ENCODE peak calls at places on chromosomes 7 and 10, in eight cellular contexts. Z is brain microvascular endothelial cell; T is upper lobe of right lung; E is CD8-positive, alpha-beta memory T cell; M is GM23248; D is hepatocyte; K is Panc1; L is CD4-positive, alpha-beta memory T cell. N is an unnamed sample.

GRCh38 chr7:76303829-76304505 is 1.5 kb downstream of the HSPB1 start:
- DNase-seq in Z (no peak), D (peak), K (no peak), L (no peak), M (peak), E (no peak), T (no peak), N (no peak)

GRCh38 chr10:114477285-114477684 is 73.0 kb upstream of the AFAP1L2 start:
- DNase-seq in T (no peak), Z (peak), M (peak), D (no peak), L (no peak), K (no peak), E (no peak), N (no peak)

GRCh38 chr10:97542169-97543024 is 30.2 kb upstream of the ANKRD2 start:
- DNase-seq in D (peak), K (peak), T (no peak), Z (peak), E (no peak), M (peak), L (no peak), N (no peak)

GRCh38 chr10:114343623-114344306 is 60.5 kb downstream of the AFAP1L2 start:
- DNase-seq in D (no peak), T (no peak), M (no peak), L (no peak), E (no peak), Z (no peak), K (no peak), N (no peak)

GRCh38 chr7:140667476-140667875 is 5.3 kb upstream of the ADCK2 start:
- DNase-seq in L (no peak), K (no peak), Z (no peak), E (no peak), T (no peak), D (no peak), M (no peak), N (no peak)

GRCh38 chr7:26115628-26116027 is 36.4 kb upstream of the NFE2L3 start:
- DNase-seq in M (no peak), D (no peak), K (no peak), T (no peak), Z (no peak), L (no peak), E (no peak), N (no peak)

GRCh38 chr10:28470873-28471704 is 61.8 kb upstream of the WAC start:
- DNase-seq in E (no peak), K (no peak), Z (no peak), T (no peak), D (no peak), M (peak), L (no peak), N (no peak)

GRCh38 chr7:157010588-157011332 is at the start of gene MNX1:
- DNase-seq in K (no peak), E (peak), Z (no peak), T (peak), M (no peak), D (peak), L (peak), N (peak)

GRCh38 chr7:33716581-33717477 is 188.5 kb upstream of the BMPER start:
- DNase-seq in Z (peak), E (no peak), M (peak), T (no peak), K (peak), L (no peak), D (peak), N (no peak)

GRCh38 chr7:29622335-29623265 is 59.0 kb downstream of the PRR15 start:
- DNase-seq in L (no peak), D (peak), T (no peak), E (no peak), Z (peak), M (peak), K (peak), N (no peak)

GRCh38 chr10:100788027-100788900 is 42.9 kb downstream of the PAX2 start:
- DNase-seq in K (no peak), L (no peak), T (peak), E (no peak), Z (no peak), D (no peak), M (no peak), N (no peak)

GRCh38 chr10:15482168-15482567 is 111.1 kb upstream of the FAM171A1 start:
- DNase-seq in M (peak), T (no peak), Z (no peak), D (no peak), E (no peak), L (no peak), K (no peak), N (no peak)

GRCh38 chr10:126561499-126562208 is 108.8 kb downstream of the C10orf90 start:
- DNase-seq in Z (no peak), K (no peak), M (peak), T (no peak), L (no peak), E (no peak), D (no peak), N (no peak)

GRCh38 chr7:29835718-29836117 is 29.4 kb downstream of the WIPF3 start:
- DNase-seq in T (no peak), E (no peak), D (no peak), L (no peak), Z (no peak), K (no peak), M (no peak), N (no peak)

GRCh38 chr10:33822774-33823173 is 488.3 kb upstream of the NRP1 start:
- DNase-seq in M (no peak), K (no peak), Z (no peak), D (no peak), E (no peak), T (no peak), L (no peak), N (no peak)

GRCh38 chr7:23907012-23907411 is 197.0 kb downstream of the STK31 start:
- DNase-seq in L (no peak), M (no peak), D (no peak), T (no peak), K (no peak), Z (no peak), E (no peak), N (no peak)

GRCh38 chr10:32036922-32037321 is 19.3 kb downstream of the KIF5B start:
- DNase-seq in E (no peak), Z (no peak), L (no peak), K (no peak), M (no peak), T (no peak), D (no peak), N (no peak)

GRCh38 chr7:69967699-69968450 is 369.6 kb downstream of the AUTS2 start:
- DNase-seq in Z (no peak), K (no peak), L (no peak), E (no peak), D (no peak), T (no peak), M (no peak), N (no peak)

GRCh38 chr10:13219685-13220670 is 14.2 kb downstream of the UCMA start:
- DNase-seq in D (peak), K (peak), L (no peak), E (no peak), T (peak), M (peak), Z (no peak), N (peak)

GRCh38 chr7:155995183-155995612 is 182.9 kb upstream of the SHH start:
- DNase-seq in L (no peak), K (no peak), E (no peak), T (no peak), M (no peak), Z (no peak), D (no peak), N (peak)

GRCh38 chr7:610531-611280 is 91.1 kb upstream of the PDGFA start:
- DNase-seq in L (no peak), M (peak), Z (peak), D (peak), T (peak), K (no peak), E (no peak), N (no peak)

GRCh38 chr7:90560730-90561129 is 35.4 kb upstream of the CDK14 start:
- DNase-seq in K (no peak), E (no peak), L (no peak), D (no peak), T (no peak), M (peak), Z (no peak), N (no peak)

GRCh38 chr10:60735244-60735643 is 43.0 kb upstream of the CDK1 start:
- DNase-seq in L (no peak), D (no peak), K (no peak), T (no peak), Z (no peak), E (no peak), M (no peak), N (no peak)

GRCh38 chr7:7122033-7122478 is 60.3 kb upstream of the C1GALT1 start:
- DNase-seq in D (no peak), M (peak), Z (no peak), K (no peak), T (no peak), L (no peak), E (no peak), N (no peak)

GRCh38 chr10:132297521-132297920 is 10.2 kb downstream of the STK32C start:
- DNase-seq in E (no peak), T (peak), D (no peak), L (no peak), M (no peak), Z (no peak), K (no peak), N (no peak)

GRCh38 chr7:150444141-150444540 is 6.3 kb upstream of the GIMAP8 start:
- DNase-seq in K (no peak), Z (no peak), E (no peak), M (no peak), D (no peak), T (no peak), L (no peak), N (no peak)

GRCh38 chr10:72126184-72126871 is 38.0 kb upstream of the SPOCK2 start:
- DNase-seq in E (no peak), T (no peak), Z (peak), M (peak), K (no peak), L (peak), D (peak), N (no peak)

GRCh38 chr10:87093461-87094372 is 926 bp downstream of the GLUD1 start:
- DNase-seq in Z (peak), T (peak), M (peak), L (peak), E (peak), D (peak), K (no peak), N (peak)

GRCh38 chr10:130871406-130871805 is 440.1 kb downstream of the TCERG1L start:
- DNase-seq in E (no peak), Z (no peak), K (no peak), M (no peak), D (no peak), L (no peak), T (no peak), N (no peak)

DNA sequence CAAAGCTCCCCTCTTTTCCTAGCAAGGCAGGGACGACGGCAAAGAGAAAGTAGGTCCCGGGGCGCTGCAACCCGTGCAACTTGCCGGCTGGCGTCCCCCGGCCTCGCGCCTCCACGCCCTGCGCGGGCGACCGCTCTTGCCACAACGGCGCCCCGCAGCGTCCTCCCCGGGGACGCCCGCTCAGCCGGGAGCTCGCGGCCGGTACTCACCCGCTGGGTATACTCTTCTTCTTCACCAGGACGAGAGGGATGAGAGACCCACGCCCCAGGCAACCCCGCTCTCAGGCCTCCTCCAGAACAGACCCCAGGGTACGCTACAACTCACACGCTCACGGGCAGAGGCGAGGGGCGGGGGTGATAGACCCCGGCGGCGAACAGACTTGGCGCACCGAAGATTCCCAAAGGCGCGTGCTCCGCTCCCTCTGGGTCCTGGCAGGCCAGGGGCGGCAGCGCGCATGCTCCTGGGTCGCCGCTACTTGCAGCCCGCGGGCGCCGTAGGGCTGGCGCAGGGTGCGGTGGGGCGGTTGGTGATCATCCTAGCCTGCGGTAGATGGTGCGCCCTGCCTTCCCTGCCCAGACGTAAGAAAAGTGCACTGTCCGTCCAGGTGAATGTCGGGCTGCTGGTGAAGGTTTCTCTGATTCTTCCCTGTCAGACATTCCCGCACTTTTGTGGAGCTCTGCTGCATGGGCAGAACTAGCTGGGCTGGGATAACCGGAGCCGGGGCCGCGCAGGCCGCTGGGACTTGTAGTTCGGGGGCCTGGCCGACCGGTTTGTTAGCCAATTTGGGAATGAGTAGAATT is at the start of gene CC2D2B:
- DNase-seq in K (peak), T (peak), L (peak), M (peak), D (peak), Z (peak), E (peak), N (peak)
- H3K27ac ChIP-seq in K (peak), T (peak), L (peak), M (peak), D (peak), Z (peak), E (peak), N (peak)

GRCh38 chr7:73876973-73877372 is 16.0 kb downstream of the TMEM270 start:
- DNase-seq in M (no peak), L (no peak), D (no peak), E (no peak), T (no peak), Z (no peak), K (no peak), N (no peak)

GRCh38 chr7:73882060-73882428 is 21.1 kb downstream of the TMEM270 start:
- DNase-seq in M (no peak), K (no peak), E (no peak), D (no peak), T (no peak), L (no peak), Z (no peak), N (no peak)

GRCh38 chr7:73879977-73880681 is 19.2 kb downstream of the TMEM270 start:
- DNase-seq in L (no peak), M (peak), E (no peak), Z (no peak), T (no peak), K (no peak), D (no peak), N (no peak)

GRCh38 chr7:73881352-73882059 is 20.5 kb downstream of the TMEM270 start:
- DNase-seq in E (no peak), D (no peak), Z (no peak), M (peak), L (no peak), T (no peak), K (no peak), N (no peak)

GRCh38 chr7:73880755-73881328 is 19.9 kb downstream of the TMEM270 start:
- DNase-seq in Z (no peak), E (no peak), K (no peak), L (no peak), T (no peak), D (no peak), M (peak), N (no peak)
- H3K27ac ChIP-seq in Z (no peak), E (no peak), K (no peak), L (no peak), T (peak), D (no peak), M (peak), N (no peak)

DNA sequence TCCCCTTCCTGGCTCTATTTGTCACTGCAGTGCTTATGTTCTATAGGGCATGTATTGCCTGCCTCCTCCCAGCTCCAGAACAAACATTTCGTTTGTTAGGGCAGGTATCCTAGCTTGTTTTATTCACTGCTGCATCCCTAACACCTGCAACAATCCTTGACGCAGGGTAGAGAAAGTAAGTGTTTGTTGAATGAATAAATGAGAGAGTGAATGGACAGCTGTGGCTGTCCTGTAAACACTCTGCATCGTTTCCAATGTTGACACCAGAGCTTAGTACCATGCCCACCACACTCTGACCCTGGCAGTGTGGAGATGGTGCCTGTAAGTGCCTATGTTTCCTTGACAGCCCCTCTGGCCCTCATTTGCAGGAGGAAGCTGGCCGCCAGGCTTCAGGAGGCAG is 21.0 kb downstream of the MYH16 start:
- DNase-seq in K (no peak), E (no peak), Z (no peak), T (no peak), M (no peak), D (no peak), L (no peak), N (no peak)
- H3K27ac ChIP-seq in K (peak), E (no peak), Z (no peak), T (no peak), M (no peak), D (no peak), L (no peak), N (no peak)

DNA sequence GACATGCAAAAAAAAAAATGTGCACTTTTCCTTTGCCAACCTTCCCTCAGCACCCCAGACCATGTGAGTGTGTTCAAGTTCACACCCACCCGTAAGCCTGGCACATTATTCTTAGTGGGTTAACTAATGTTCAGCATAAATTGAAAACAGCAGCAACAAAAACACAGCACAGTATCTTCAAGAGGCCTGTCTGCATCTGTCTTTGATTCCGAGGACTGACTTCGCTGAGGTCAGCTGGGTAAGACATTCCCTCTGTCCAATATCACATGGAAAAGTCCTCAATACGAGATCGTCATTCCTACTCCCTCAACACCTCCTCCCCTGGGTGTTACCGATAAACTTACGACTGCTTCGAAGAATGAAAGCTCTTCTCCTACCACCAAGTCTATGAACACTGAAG is 218.8 kb downstream of the SFMBT2 start:
- DNase-seq in L (no peak), Z (no peak), D (no peak), M (no peak), T (no peak), E (no peak), K (no peak), N (no peak)
- H3K27ac ChIP-seq in L (peak), Z (no peak), D (no peak), M (no peak), T (no peak), E (no peak), K (no peak), N (peak)

GRCh38 chr7:111832159-111832558 is 269.9 kb upstream of the IMMP2L start:
- DNase-seq in M (no peak), D (no peak), K (no peak), E (no peak), T (no peak), L (no peak), Z (no peak), N (no peak)

GRCh38 chr7:111836592-111836991 is 274.3 kb upstream of the IMMP2L start:
- DNase-seq in L (no peak), K (no peak), D (no peak), M (no peak), E (no peak), T (no peak), Z (no peak), N (no peak)

GRCh38 chr7:111834367-111834766 is 272.1 kb upstream of the IMMP2L start:
- DNase-seq in M (no peak), K (no peak), T (no peak), E (no peak), D (no peak), Z (no peak), L (no peak), N (no peak)

GRCh38 chr7:111833461-111833860 is 271.2 kb upstream of the IMMP2L start:
- DNase-seq in K (no peak), M (peak), L (no peak), D (no peak), T (no peak), E (no peak), Z (no peak), N (no peak)

GRCh38 chr7:111835066-111835465 is 272.8 kb upstream of the IMMP2L start:
- DNase-seq in E (no peak), D (no peak), Z (peak), L (no peak), M (peak), K (no peak), T (no peak), N (no peak)
- H3K27ac ChIP-seq in E (no peak), D (no peak), Z (peak), L (no peak), M (peak), K (no peak), T (no peak), N (no peak)